ENCODE peak calls at places on chromosomes 11 and 22, in six cellular contexts. U is GM12878, J is GM12892, Q is K562, S is HepG2, A is SK-N-SH. B is an unnamed sample.

GRCh38 chr22:25760294-25760693 is 18.3 kb downstream of the MYO18B start:
- DNase-seq in U (no peak), J (no peak), Q (no peak), S (peak), A (no peak), B (no peak)

GRCh38 chr22:30790366-30790765 is 95.7 kb downstream of the OSBP2 start:
- DNase-seq in U (no peak), J (no peak), Q (no peak), S (no peak), A (no peak), B (no peak)

GRCh38 chr11:118076754-118077281 is at the start of gene TMPRSS4:
- DNase-seq in U (no peak), J (no peak), Q (no peak), S (no peak), A (no peak), B (no peak)

GRCh38 chr11:25484225-25484624 is 847.7 kb upstream of the ANO3 start:
- DNase-seq in U (no peak), J (no peak), Q (no peak), S (no peak), A (no peak), B (no peak)

GRCh38 chr22:30310881-30311771 is 15.6 kb downstream of the TBC1D10A start:
- DNase-seq in U (no peak), J (no peak), Q (no peak), S (no peak), A (no peak), B (no peak)

GRCh38 chr11:12242071-12242672 is 131.8 kb downstream of the MICAL2 start:
- DNase-seq in U (no peak), J (no peak), Q (peak), S (no peak), A (no peak), B (no peak)

GRCh38 chr22:36136475-36136874 is 24.1 kb downstream of the APOL3 start:
- DNase-seq in U (no peak), J (no peak), Q (no peak), S (no peak), A (no peak), B (no peak)

GRCh38 chr11:123829745-123830144 is 23.6 kb upstream of the OR6M1 start:
- DNase-seq in U (no peak), J (no peak), Q (no peak), S (no peak), A (no peak), B (no peak)

GRCh38 chr11:65958774-65959420 is 2.6 kb upstream of the SART1 start:
- DNase-seq in U (no peak), J (no peak), Q (no peak), S (no peak), A (no peak), B (no peak)

GRCh38 chr22:29633514-29634312 is 30.3 kb downstream of the NF2 start:
- DNase-seq in U (no peak), J (no peak), Q (peak), S (no peak), A (no peak), B (no peak)

GRCh38 chr11:117885777-117886176 is 9.3 kb upstream of the FXYD6 start:
- DNase-seq in U (no peak), J (no peak), Q (no peak), S (peak), A (no peak), B (no peak)

GRCh38 chr11:67508486-67509121 is 642 bp upstream of the CDK2AP2 start:
- DNase-seq in U (peak), J (peak), Q (peak), S (peak), A (peak), B (peak)

GRCh38 chr11:29802522-29802921 is 214.3 kb downstream of the KCNA4 start:
- DNase-seq in U (no peak), J (no peak), Q (no peak), S (no peak), A (no peak), B (no peak)

GRCh38 chr22:20260071-20260722 is 7.9 kb downstream of the RTN4R start:
- DNase-seq in U (no peak), J (no peak), Q (no peak), S (no peak), A (no peak), B (no peak)

DNA sequence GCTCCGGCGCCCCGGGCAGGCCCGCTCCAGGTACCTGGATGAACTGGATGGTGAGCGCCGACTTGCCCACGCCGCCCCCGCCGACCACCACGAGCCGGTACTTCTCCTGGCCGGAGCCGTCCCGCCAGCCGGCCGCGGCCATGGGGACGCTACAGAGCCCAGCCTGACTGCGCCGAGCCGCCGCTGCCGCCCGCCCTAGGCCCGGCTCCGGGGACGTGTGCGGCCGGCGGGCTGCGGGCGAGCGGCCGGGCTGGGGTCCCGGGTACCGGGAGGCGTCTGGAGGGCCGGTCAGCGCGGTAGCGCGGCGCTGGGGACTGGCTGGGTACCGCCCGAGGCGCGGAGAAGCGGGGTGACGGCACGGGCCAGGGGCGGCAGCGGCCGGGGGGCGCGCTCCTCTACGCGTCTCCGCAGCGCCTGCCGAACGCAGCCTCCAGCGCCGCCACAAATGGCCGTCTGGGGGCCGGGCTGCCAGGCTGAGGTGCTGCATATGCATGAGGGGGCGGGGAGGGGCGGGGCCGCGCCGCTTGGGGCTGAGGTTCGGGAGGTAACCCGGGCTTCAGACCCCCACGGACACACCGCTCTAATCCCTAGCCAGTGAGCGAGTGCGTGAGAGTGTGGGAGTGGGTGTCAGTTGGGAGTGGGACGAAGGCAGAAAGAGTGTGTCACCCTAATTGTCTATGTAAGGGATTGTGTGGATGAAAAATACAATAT is at the start of gene RRAS2:
- DNase-seq in U (no peak), J (peak), Q (peak), S (peak), A (peak), B (peak)
- TF ChIP-seq POLR2AphosphoS5 in U (peak), J (peak), Q (peak), S (peak), A (peak), B (peak)

GRCh38 chr11:85823816-85824215 is 12.9 kb upstream of the SYTL2 start:
- DNase-seq in U (no peak), J (no peak), Q (no peak), S (no peak), A (no peak), B (no peak)
- TF ChIP-seq TAF1 in U (no peak), J (no peak), Q (no peak), S (no peak), A (no peak), B (no peak)

GRCh38 chr11:868802-869201 is 26.1 kb downstream of the TSPAN4 start:
- DNase-seq in U (no peak), J (no peak), Q (no peak), S (no peak), A (no peak), B (no peak)
- TF ChIP-seq POLR2AphosphoS5 in U (no peak), J (no peak), Q (no peak), S (no peak), A (no peak), B (no peak)

GRCh38 chr11:17780668-17781067 is 46.1 kb downstream of the KCNC1 start:
- DNase-seq in U (no peak), J (no peak), Q (no peak), S (no peak), A (no peak), B (no peak)

GRCh38 chr11:17782145-17782544 is 47.6 kb downstream of the KCNC1 start:
- DNase-seq in U (no peak), J (no peak), Q (no peak), S (no peak), A (no peak), B (no peak)

GRCh38 chr11:17781626-17782025 is 47.0 kb downstream of the KCNC1 start:
- DNase-seq in U (no peak), J (no peak), Q (no peak), S (no peak), A (no peak), B (no peak)

GRCh38 chr11:17779861-17780594 is 45.4 kb downstream of the KCNC1 start:
- DNase-seq in U (no peak), J (no peak), Q (no peak), S (no peak), A (no peak), B (no peak)

DNA sequence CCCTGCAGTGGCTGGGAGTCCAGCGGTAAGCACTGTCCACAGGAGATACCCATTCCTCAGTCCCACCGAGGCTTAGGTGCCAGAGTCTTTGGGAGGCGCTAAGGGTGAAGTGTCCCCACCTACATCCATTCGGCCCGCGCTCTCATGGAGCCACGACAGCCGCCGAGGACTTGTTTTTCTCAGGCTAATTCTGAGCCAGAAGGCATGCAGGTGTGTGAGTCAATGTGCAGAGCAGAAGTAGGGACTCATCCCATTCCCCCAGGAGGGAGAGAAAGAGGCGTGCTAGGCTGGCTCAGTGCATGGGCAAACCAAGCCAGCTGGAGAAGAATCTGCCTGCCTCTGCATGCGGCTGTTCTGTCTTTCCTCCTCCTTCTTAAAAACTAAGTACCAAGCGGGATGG is 46.6 kb downstream of the KCNC1 start:
- DNase-seq in U (no peak), J (no peak), Q (no peak), S (no peak), A (no peak), B (no peak)
- TF ChIP-seq TAF1 in U (no peak), J (no peak), Q (no peak), S (no peak), A (no peak), B (no peak)

GRCh38 chr22:46262449-46263207 is 515 bp downstream of the PKDREJ start:
- DNase-seq in U (no peak), J (no peak), Q (no peak), S (no peak), A (no peak), B (no peak)

GRCh38 chr22:46272196-46272595 is 4.4 kb downstream of the TTC38 start:
- DNase-seq in U (no peak), J (no peak), Q (no peak), S (no peak), A (no peak), B (no peak)

GRCh38 chr22:46263208-46263575 is at the start of gene PKDREJ:
- DNase-seq in U (no peak), J (no peak), Q (no peak), S (no peak), A (no peak), B (no peak)

GRCh38 chr22:46269564-46269963 is 1.8 kb downstream of the TTC38 start:
- DNase-seq in U (no peak), J (no peak), Q (no peak), S (no peak), A (no peak), B (no peak)

GRCh38 chr22:46267431-46268279 is at the start of gene TTC38:
- DNase-seq in U (no peak), J (peak), Q (peak), S (peak), A (peak), B (peak)
- TF ChIP-seq POLR2AphosphoS5 in U (no peak), J (no peak), Q (peak), S (peak), A (peak), B (no peak)

DNA sequence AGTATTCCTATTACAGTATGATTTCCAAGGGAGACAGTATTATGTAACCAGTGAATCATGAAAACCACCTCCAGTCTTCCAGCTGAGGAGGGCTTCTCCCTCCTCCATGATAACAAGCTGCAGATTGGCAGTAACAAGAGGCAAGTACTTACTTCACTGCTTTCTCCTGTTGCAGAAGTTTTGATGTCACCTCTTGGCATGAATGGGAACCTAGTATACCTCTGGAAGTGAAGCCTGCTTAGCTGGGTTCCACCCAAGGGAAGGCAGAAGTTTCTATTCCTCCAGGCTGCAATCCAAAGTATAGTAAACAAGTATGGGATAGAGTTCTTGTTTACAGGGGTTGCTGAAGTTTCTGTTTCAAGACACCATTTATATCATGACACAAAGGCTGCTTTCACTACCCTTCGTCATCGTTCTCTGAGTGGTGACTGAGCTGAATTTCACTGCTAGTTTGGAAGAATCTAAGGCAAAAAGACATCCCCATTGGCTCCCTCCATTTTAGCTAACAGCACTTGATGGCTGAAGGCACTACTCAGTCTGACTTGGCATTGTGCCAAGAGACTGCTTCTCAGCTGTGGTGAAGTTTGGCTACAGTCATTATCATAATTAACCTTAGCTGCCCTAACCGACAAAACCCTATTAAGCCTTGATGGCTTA is 49.8 kb downstream of the FDX1 start:
- DNase-seq in U (no peak), J (no peak), Q (peak), S (no peak), A (no peak), B (no peak)
- TF ChIP-seq TAF1 in U (no peak), J (no peak), Q (no peak), S (no peak), A (no peak), B (no peak)

GRCh38 chr22:17774206-17774927 is at the start of gene BID:
- DNase-seq in U (no peak), J (peak), Q (peak), S (no peak), A (peak), B (peak)
- TF ChIP-seq POLR2AphosphoS5 in U (no peak), J (no peak), Q (no peak), S (no peak), A (no peak), B (no peak)

DNA sequence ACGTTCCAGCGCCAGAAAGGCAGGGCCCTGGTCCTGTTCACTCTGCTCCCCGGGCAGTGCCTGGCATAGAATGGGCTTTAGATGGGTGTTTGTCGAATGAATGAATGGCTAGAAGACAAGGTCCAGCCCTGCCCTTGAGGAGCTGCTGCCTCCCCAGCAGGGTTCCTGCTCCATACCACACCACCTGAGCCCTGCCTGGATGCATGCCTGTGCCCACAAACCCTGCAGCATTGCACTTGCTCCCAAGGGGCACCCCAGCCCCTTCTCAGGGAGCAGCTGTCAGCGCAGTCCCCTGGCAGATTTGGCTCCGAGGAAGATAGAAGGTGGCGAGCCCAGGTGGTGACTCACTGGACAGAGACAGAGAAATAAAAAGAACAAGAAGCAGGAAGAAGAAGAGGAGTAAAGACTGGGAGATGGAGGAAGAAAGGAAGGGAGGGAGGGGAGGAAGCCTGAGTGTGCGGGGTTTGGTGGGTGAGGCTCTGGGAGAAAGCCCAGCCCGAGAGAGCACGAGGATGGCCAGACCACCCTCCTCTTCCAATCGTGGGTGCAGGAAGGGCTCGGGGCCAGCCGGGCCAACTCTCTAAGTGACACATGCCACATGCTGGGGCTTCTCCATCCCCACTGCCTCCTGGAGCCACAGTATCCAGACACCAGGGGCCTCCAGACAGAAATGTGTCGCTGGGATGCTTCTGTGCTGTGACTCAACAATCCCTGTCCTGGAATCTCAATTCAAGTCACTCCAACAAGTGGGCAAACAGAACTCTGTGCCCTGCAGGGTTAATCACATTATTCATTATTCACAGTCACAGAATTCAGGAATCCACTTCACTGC is 1474.3 kb downstream of the BRD1 start:
- DNase-seq in U (no peak), J (no peak), Q (no peak), S (no peak), A (no peak), B (no peak)
- TF ChIP-seq TAF1 in U (no peak), J (no peak), Q (no peak), S (no peak), A (no peak), B (no peak)

GRCh38 chr11:95584589-95584988 is 205.0 kb downstream of the FAM76B start:
- DNase-seq in U (no peak), J (no peak), Q (no peak), S (peak), A (no peak), B (no peak)
- TF ChIP-seq POLR2AphosphoS5 in U (no peak), J (no peak), Q (no peak), S (no peak), A (no peak), B (no peak)

B was measured in GM12891.